ENCODE peak calls at places on chromosomes 13 and 19, in four cellular contexts. V, X, S and M are unnamed samples.

GRCh38 chr13:94362411-94362909 is 117.0 kb downstream of the DCT start:
- DNase-seq in V (peak; percentile 50), X (peak; percentile 71), S (no peak), M (peak; percentile 87)

GRCh38 chr13:96821381-96821780 is 172.9 kb downstream of the OXGR1 start:
- DNase-seq in V (peak; percentile 54), X (no peak), S (no peak), M (no peak)

GRCh38 chr13:113901642-113902041 is 37.8 kb upstream of the GAS6 start:
- DNase-seq in V (no peak), X (no peak), S (no peak), M (no peak)

GRCh38 chr19:54297759-54298305 is 15.1 kb downstream of the LILRA5 start:
- DNase-seq in V (no peak), X (no peak), S (no peak), M (no peak)

GRCh38 chr19:30419581-30420180 is 47.5 kb downstream of the ZNF536 start:
- DNase-seq in V (no peak), X (peak; percentile 57), S (no peak), M (no peak)

GRCh38 chr19:41276231-41276630 is 12.1 kb downstream of the HNRNPUL1 start:
- DNase-seq in V (no peak), X (no peak), S (no peak), M (no peak)

GRCh38 chr19:42122691-42123607 is 9.3 kb downstream of the POU2F2 start:
- DNase-seq in V (no peak), X (peak; percentile 75), S (no peak), M (no peak)

GRCh38 chr13:88384542-88384941 is 713.4 kb downstream of the SLITRK5 start:
- DNase-seq in V (no peak), X (no peak), S (no peak), M (no peak)

GRCh38 chr19:13132471-13133166 is 14.6 kb downstream of the NACC1 start:
- DNase-seq in V (peak; percentile 75), X (peak; percentile 81), S (no peak), M (no peak)